ENCODE peak calls at places on chromosomes 16 and 17, in ten cellular contexts. T, O, S, B, W, G, F, Q, C and K are unnamed samples.

GRCh38 chr17:65055708-65056638 is 567 bp downstream of the GNA13 start:
- DNase-seq in T (peak), Q (peak), C (peak), F (peak), G (peak), W (no peak), B (peak), O (no peak), S (no peak), K (no peak)

GRCh38 chr16:10312784-10313724 is 72.8 kb upstream of the ATF7IP2 start:
- DNase-seq in O (no peak), W (no peak), S (no peak), G (no peak), C (no peak), F (no peak), Q (no peak), B (no peak), T (no peak), K (no peak)

GRCh38 chr17:17792143-17792550 is 44.6 kb downstream of the SREBF1 start:
- DNase-seq in C (no peak), O (no peak), W (no peak), B (no peak), F (no peak), G (no peak), S (no peak), Q (no peak), T (no peak), K (no peak)

GRCh38 chr17:79907217-79907715 is 68.0 kb upstream of the CBX4 start:
- DNase-seq in B (no peak), W (no peak), G (no peak), T (no peak), S (no peak), F (no peak), O (no peak), C (no peak), Q (no peak), K (no peak)

GRCh38 chr16:67200491-67200890 is 1.6 kb downstream of the ELMO3 start:
- DNase-seq in C (no peak), Q (no peak), B (no peak), T (no peak), S (no peak), W (no peak), G (no peak), F (no peak), O (no peak), K (no peak)

GRCh38 chr16:11650641-11651591 is 17.3 kb upstream of the SNN start:
- DNase-seq in S (no peak), B (no peak), T (no peak), C (no peak), O (no peak), W (no peak), F (no peak), G (no peak), Q (no peak), K (no peak)

GRCh38 chr16:54928421-54929089 is 2.1 kb upstream of the IRX5 start:
- DNase-seq in B (peak), C (no peak), Q (peak), W (peak), F (no peak), O (peak), T (peak), S (no peak), G (peak), K (no peak)

GRCh38 chr17:3659541-3660111 is 8.8 kb downstream of the TAX1BP3 start:
- DNase-seq in T (peak), G (peak), B (peak), O (no peak), C (no peak), F (peak), Q (no peak), W (no peak), S (peak), K (peak)

GRCh38 chr17:71436479-71436878 is 684.3 kb upstream of the SOX9 start:
- DNase-seq in Q (no peak), S (no peak), C (no peak), T (no peak), O (no peak), W (no peak), G (no peak), B (no peak), F (no peak), K (no peak)

GRCh38 chr17:55576237-55576998 is 65.2 kb upstream of the SMIM36 start:
- DNase-seq in C (no peak), S (peak), W (no peak), Q (no peak), O (peak), G (peak), T (no peak), B (peak), F (peak), K (peak)

GRCh38 chr16:1142911-1143310 is 10.0 kb upstream of the CACNA1H start:
- DNase-seq in B (no peak), W (no peak), G (no peak), O (no peak), F (no peak), C (no peak), Q (no peak), S (no peak), T (no peak), K (no peak)

GRCh38 chr17:70523407-70523806 is 354.1 kb downstream of the KCNJ2 start:
- DNase-seq in S (no peak), T (no peak), W (no peak), O (no peak), Q (no peak), C (no peak), F (no peak), G (no peak), B (no peak), K (no peak)

GRCh38 chr16:81004646-81005353 is 1.9 kb downstream of the CMC2 start:
- DNase-seq in B (peak), Q (no peak), O (peak), C (peak), F (peak), T (peak), G (peak), S (peak), W (no peak), K (no peak)

GRCh38 chr17:72576289-72576759 is 455.5 kb downstream of the SOX9 start:
- DNase-seq in O (no peak), G (no peak), B (no peak), T (peak), C (no peak), F (no peak), S (no peak), W (no peak), Q (no peak), K (no peak)

GRCh38 chr17:77387891-77388290 is 247.1 kb downstream of the SEC14L1 start:
- DNase-seq in S (no peak), T (no peak), B (no peak), F (no peak), Q (no peak), G (no peak), O (no peak), C (no peak), W (no peak), K (no peak)

GRCh38 chr16:84563316-84563715 is 54.6 kb downstream of the COTL1 start:
- DNase-seq in B (no peak), G (no peak), T (no peak), F (no peak), C (no peak), Q (no peak), O (no peak), S (no peak), W (no peak), K (no peak)

GRCh38 chr17:79522414-79522813 is 88.4 kb downstream of the RBFOX3 start:
- DNase-seq in Q (no peak), W (no peak), G (no peak), S (no peak), T (no peak), C (no peak), B (no peak), F (no peak), O (no peak), K (no peak)

GRCh38 chr17:32976131-32976530 is 15.5 kb upstream of the SPACA3 start:
- DNase-seq in W (no peak), B (no peak), Q (no peak), F (no peak), O (no peak), G (no peak), C (no peak), S (no peak), T (no peak), K (no peak)

GRCh38 chr17:76968707-76969597 is 100.7 kb downstream of the MGAT5B start:
- DNase-seq in W (peak), O (no peak), C (peak), G (peak), F (no peak), T (no peak), B (no peak), S (no peak), Q (peak), K (no peak)

GRCh38 chr17:8807070-8807550 is 7.9 kb upstream of the MFSD6L start:
- DNase-seq in F (peak), G (no peak), Q (no peak), T (peak), S (no peak), B (no peak), C (no peak), W (no peak), O (no peak), K (no peak)

GRCh38 chr16:19858006-19858653 is 26.5 kb downstream of the GPRC5B start:
- DNase-seq in S (no peak), T (no peak), B (no peak), G (no peak), O (no peak), Q (no peak), C (no peak), W (no peak), F (peak), K (no peak)

GRCh38 chr16:85484337-85485295 is 128.5 kb upstream of the GSE1 start:
- DNase-seq in O (no peak), Q (no peak), T (no peak), C (no peak), W (no peak), S (no peak), B (no peak), G (no peak), F (no peak), K (no peak)

GRCh38 chr17:63589646-63590045 is 11.0 kb upstream of the TACO1 start:
- DNase-seq in F (no peak), B (no peak), T (no peak), S (no peak), G (no peak), W (no peak), O (no peak), Q (no peak), C (no peak), K (no peak)

GRCh38 chr17:62675260-62675659 is 47.8 kb downstream of the MRC2 start:
- DNase-seq in B (peak), C (no peak), S (no peak), O (no peak), T (peak), G (peak), W (no peak), F (no peak), Q (no peak), K (no peak)

GRCh38 chr17:64306850-64307463 is 43.9 kb upstream of the TEX2 start:
- DNase-seq in W (no peak), Q (peak), F (peak), B (peak), O (peak), T (peak), C (peak), G (peak), S (peak), K (peak)

GRCh38 chr16:2210386-2211365 is at the start of gene BRICD5:
- DNase-seq in T (no peak), S (no peak), Q (no peak), C (no peak), B (no peak), W (no peak), O (no peak), G (no peak), F (no peak), K (no peak)

GRCh38 chr17:56367381-56367780 is 214.1 kb downstream of the ANKFN1 start:
- DNase-seq in O (no peak), S (no peak), T (no peak), F (no peak), W (no peak), B (no peak), C (no peak), G (no peak), Q (no peak), K (no peak)

GRCh38 chr17:10059684-10060211 is 138.7 kb downstream of the GAS7 start:
- DNase-seq in Q (no peak), O (no peak), C (no peak), G (peak), F (no peak), T (no peak), W (no peak), B (peak), S (no peak), K (no peak)

GRCh38 chr16:85687651-85688471 is 893 bp downstream of the GINS2 start:
- DNase-seq in F (no peak), T (no peak), C (no peak), O (no peak), W (no peak), B (no peak), S (no peak), Q (no peak), G (no peak), K (no peak)

GRCh38 chr17:74987909-74988711 is 678 bp downstream of the CDR2L start:
- DNase-seq in O (peak), Q (peak), S (peak), T (peak), W (peak), B (peak), G (peak), F (peak), C (no peak), K (peak)

GRCh38 chr16:57527610-57528360 is 8.6 kb downstream of the CCDC102A start:
- DNase-seq in C (no peak), G (no peak), F (no peak), T (no peak), B (no peak), S (no peak), W (no peak), Q (no peak), O (no peak), K (no peak)

GRCh38 chr17:58084317-58084981 is 1.2 kb downstream of the DYNLL2 start:
- DNase-seq in W (peak), F (peak), T (no peak), Q (peak), G (peak), C (peak), O (peak), S (no peak), B (peak), K (no peak)